ENCODE peak calls at places on chromosomes 11 and 22, in six cellular contexts. S is AG08395, Q is NCI-H1092 treated with DMSO at 0.1 percent for 48 hours, N is PC-3, J is cardiac septum, L is T-helper 1 cell. Y is an unnamed sample.

GRCh38 chr22:23522642-23523251 is 57.3 kb downstream of the IGLL1 start:
- DNase-seq in S (peak), Q (peak), N (peak), J (peak), L (no peak), Y (no peak)

GRCh38 chr22:25804676-25805075 is 62.7 kb downstream of the MYO18B start:
- DNase-seq in S (no peak), Q (no peak), N (no peak), J (peak), L (no peak), Y (no peak)

GRCh38 chr22:19483481-19484244 is 3.9 kb downstream of the CDC45 start:
- DNase-seq in S (no peak), Q (no peak), N (peak), J (no peak), L (no peak), Y (no peak)

GRCh38 chr11:57473208-57473930 is 13.0 kb downstream of the RTN4RL2 start:
- DNase-seq in S (no peak), Q (no peak), N (no peak), J (no peak), L (no peak), Y (no peak)

GRCh38 chr11:69234171-69234570 is 59.8 kb upstream of the MYEOV start:
- DNase-seq in S (no peak), Q (no peak), N (no peak), J (no peak), L (no peak), Y (no peak)

GRCh38 chr11:115873813-115874212 is 369.6 kb upstream of the CADM1 start:
- DNase-seq in S (no peak), Q (no peak), N (no peak), J (no peak), L (no peak), Y (no peak)

GRCh38 chr22:25475554-25476022 is 88.9 kb upstream of the GRK3 start:
- DNase-seq in S (peak), Q (peak), N (no peak), J (no peak), L (no peak), Y (no peak)

GRCh38 chr22:30290679-30291333 is 1.5 kb upstream of the CASTOR1 start:
- DNase-seq in S (peak), Q (peak), N (peak), J (peak), L (no peak), Y (no peak)